ENCODE peak calls at places on chromosomes 16 and 17, in six cellular contexts. One of them, this sample, is unnamed.
A peak's percentile ranks its signal among the peaks of the same experiment; 100 is the strongest.

GRCh38 chr17:5035356-5035755 is at the start of gene SLC52A1:
- DNase-seq in effector memory CD4-positive, alpha-beta T cell: no peak
- DNase-seq in aorta: no peak
- DNase-seq in neural progenitor cell: peak; percentile 21
- DNase-seq in left ventricle myocardium inferior: no peak
- DNase-seq in Karpas-422: peak; percentile 38
- DNase-seq in this sample: no peak

GRCh38 chr17:55177159-55177913 is 87.4 kb upstream of the HLF start:
- DNase-seq in effector memory CD4-positive, alpha-beta T cell: no peak
- DNase-seq in left ventricle myocardium inferior: no peak
- DNase-seq in neural progenitor cell: peak; percentile 37
- DNase-seq in aorta: no peak
- DNase-seq in Karpas-422: peak; percentile 48
- DNase-seq in this sample: no peak

GRCh38 chr17:31068291-31068690 is 26.5 kb upstream of the NF1 start:
- DNase-seq in Karpas-422: peak; percentile 92
- DNase-seq in aorta: peak; percentile 61
- DNase-seq in left ventricle myocardium inferior: no peak
- DNase-seq in neural progenitor cell: peak; percentile 42
- DNase-seq in effector memory CD4-positive, alpha-beta T cell: no peak
- DNase-seq in this sample: peak; percentile 62

GRCh38 chr16:58047557-58048348 is 22.2 kb downstream of the MMP15 start:
- DNase-seq in left ventricle myocardium inferior: no peak
- DNase-seq in Karpas-422: no peak
- DNase-seq in aorta: no peak
- DNase-seq in neural progenitor cell: no peak
- DNase-seq in effector memory CD4-positive, alpha-beta T cell: no peak
- DNase-seq in this sample: no peak

GRCh38 chr16:31423241-31423640 is 4.9 kb downstream of the COX6A2 start:
- DNase-seq in neural progenitor cell: no peak
- DNase-seq in left ventricle myocardium inferior: no peak
- DNase-seq in aorta: peak; percentile 1
- DNase-seq in Karpas-422: no peak
- DNase-seq in effector memory CD4-positive, alpha-beta T cell: no peak
- DNase-seq in this sample: no peak

GRCh38 chr16:81315271-81316175 is 761 bp downstream of the GAN start:
- DNase-seq in effector memory CD4-positive, alpha-beta T cell: peak; percentile 2
- DNase-seq in aorta: peak; percentile 72
- DNase-seq in Karpas-422: peak; percentile 58
- DNase-seq in left ventricle myocardium inferior: peak; percentile 58
- DNase-seq in neural progenitor cell: peak; percentile 45
- DNase-seq in this sample: peak; percentile 34

GRCh38 chr17:43641416-43641815 is 20.3 kb downstream of the MEOX1 start:
- DNase-seq in Karpas-422: no peak
- DNase-seq in aorta: no peak
- DNase-seq in effector memory CD4-positive, alpha-beta T cell: no peak
- DNase-seq in left ventricle myocardium inferior: peak; percentile 43
- DNase-seq in neural progenitor cell: no peak
- DNase-seq in this sample: no peak

GRCh38 chr16:80583466-80583865 is 42.7 kb downstream of the DYNLRB2 start:
- DNase-seq in left ventricle myocardium inferior: peak; percentile 19
- DNase-seq in effector memory CD4-positive, alpha-beta T cell: no peak
- DNase-seq in aorta: peak; percentile 72
- DNase-seq in neural progenitor cell: no peak
- DNase-seq in Karpas-422: no peak
- DNase-seq in this sample: no peak

GRCh38 chr17:16583781-16584180 is 14.8 kb upstream of the ZNF287 start:
- DNase-seq in effector memory CD4-positive, alpha-beta T cell: no peak
- DNase-seq in aorta: no peak
- DNase-seq in left ventricle myocardium inferior: no peak
- DNase-seq in neural progenitor cell: no peak
- DNase-seq in Karpas-422: no peak
- DNase-seq in this sample: no peak

GRCh38 chr16:67723151-67723915 is 4.2 kb upstream of the GFOD2 start:
- DNase-seq in aorta: no peak
- DNase-seq in left ventricle myocardium inferior: no peak
- DNase-seq in Karpas-422: no peak
- DNase-seq in neural progenitor cell: no peak
- DNase-seq in effector memory CD4-positive, alpha-beta T cell: no peak
- DNase-seq in this sample: no peak

GRCh38 chr17:9037741-9038140 is 16.4 kb downstream of the NTN1 start:
- DNase-seq in effector memory CD4-positive, alpha-beta T cell: no peak
- DNase-seq in aorta: no peak
- DNase-seq in Karpas-422: no peak
- DNase-seq in neural progenitor cell: no peak
- DNase-seq in left ventricle myocardium inferior: no peak
- DNase-seq in this sample: no peak

GRCh38 chr17:3944485-3945388 is 19.5 kb downstream of the ATP2A3 start:
- DNase-seq in neural progenitor cell: peak; percentile 97
- DNase-seq in aorta: no peak
- DNase-seq in left ventricle myocardium inferior: peak; percentile 53
- DNase-seq in effector memory CD4-positive, alpha-beta T cell: peak; percentile 33
- DNase-seq in Karpas-422: peak; percentile 84
- DNase-seq in this sample: peak; percentile 19

GRCh38 chr16:74439685-74440084 is 18.4 kb upstream of the CLEC18B start:
- DNase-seq in effector memory CD4-positive, alpha-beta T cell: no peak
- DNase-seq in aorta: no peak
- DNase-seq in neural progenitor cell: no peak
- DNase-seq in Karpas-422: no peak
- DNase-seq in left ventricle myocardium inferior: no peak
- DNase-seq in this sample: no peak

GRCh38 chr16:381788-382717 is at the start of gene PGAP6:
- DNase-seq in aorta: peak; percentile 63
- DNase-seq in left ventricle myocardium inferior: peak; percentile 68
- DNase-seq in effector memory CD4-positive, alpha-beta T cell: peak; percentile 54
- DNase-seq in neural progenitor cell: peak; percentile 84
- DNase-seq in Karpas-422: peak; percentile 92
- DNase-seq in this sample: peak; percentile 66

GRCh38 chr16:50462793-50463507 is 85.2 kb upstream of the NKD1 start:
- DNase-seq in Karpas-422: no peak
- DNase-seq in effector memory CD4-positive, alpha-beta T cell: no peak
- DNase-seq in aorta: no peak
- DNase-seq in left ventricle myocardium inferior: no peak
- DNase-seq in neural progenitor cell: peak; percentile 87
- DNase-seq in this sample: no peak

DNA sequence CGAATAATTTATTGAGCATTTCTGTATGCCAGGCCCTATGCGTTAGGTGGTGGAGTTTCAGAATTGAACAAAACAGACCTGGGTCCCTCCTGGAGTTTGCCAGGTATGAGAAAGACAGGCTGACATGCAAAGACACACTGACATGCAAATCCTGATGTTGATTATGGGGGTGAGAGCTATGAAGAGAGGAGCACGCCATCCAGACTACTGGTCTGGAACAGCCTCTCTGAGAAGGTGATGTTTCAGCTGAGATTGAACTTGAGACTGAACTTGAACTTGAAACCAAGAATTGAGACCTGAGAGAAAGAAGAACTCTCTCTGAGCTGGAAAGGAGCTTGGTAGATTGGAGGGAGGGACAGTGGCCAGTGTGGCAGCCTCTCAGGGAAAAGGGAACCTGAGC is 14.2 kb upstream of the CACNG4 start:
- DNase-seq in effector memory CD4-positive, alpha-beta T cell: no peak
- DNase-seq in left ventricle myocardium inferior: no peak
- DNase-seq in neural progenitor cell: no peak
- DNase-seq in Karpas-422: no peak
- DNase-seq in aorta: no peak
- DNase-seq in this sample: no peak
- H3K4me1 ChIP-seq in effector memory CD4-positive, alpha-beta T cell: no peaks in the 10 kb centered on the region
- H3K4me1 ChIP-seq in left ventricle myocardium inferior: no peaks in the 10 kb centered on the region
- H3K4me1 ChIP-seq in neural progenitor cell: no peaks in the 10 kb centered on the region
- H3K4me1 ChIP-seq in Karpas-422: no peaks in the 10 kb centered on the region
- H3K4me1 ChIP-seq in aorta: no peaks in the 10 kb centered on the region
- H3K4me1 ChIP-seq in this sample: no peaks in the 10 kb centered on the region

GRCh38 chr17:80499961-80500665 is 23.7 kb upstream of the NPTX1 start:
- DNase-seq in effector memory CD4-positive, alpha-beta T cell: no peak
- DNase-seq in neural progenitor cell: no peak
- DNase-seq in Karpas-422: no peak
- DNase-seq in left ventricle myocardium inferior: no peak
- DNase-seq in aorta: no peak
- DNase-seq in this sample: no peak
- H3K4me1 ChIP-seq in effector memory CD4-positive, alpha-beta T cell: no peaks in the 10 kb centered on the region
- H3K4me1 ChIP-seq in neural progenitor cell: peaks cover 4% of the 10 kb centered on the region
- H3K4me1 ChIP-seq in Karpas-422: peaks cover 6% of the 10 kb centered on the region
- H3K4me1 ChIP-seq in left ventricle myocardium inferior: peaks cover 6% of the 10 kb centered on the region
- H3K4me1 ChIP-seq in aorta: no peaks in the 10 kb centered on the region
- H3K4me1 ChIP-seq in this sample: no peaks in the 10 kb centered on the region

GRCh38 chr17:77297693-77298666 is 157.2 kb downstream of the SEC14L1 start:
- DNase-seq in neural progenitor cell: no peak
- DNase-seq in Karpas-422: no peak
- DNase-seq in effector memory CD4-positive, alpha-beta T cell: no peak
- DNase-seq in aorta: no peak
- DNase-seq in left ventricle myocardium inferior: no peak
- DNase-seq in this sample: no peak
- H3K4me1 ChIP-seq in neural progenitor cell: no peaks in the 10 kb centered on the region
- H3K4me1 ChIP-seq in Karpas-422: no peaks in the 10 kb centered on the region
- H3K4me1 ChIP-seq in effector memory CD4-positive, alpha-beta T cell: no peaks in the 10 kb centered on the region
- H3K4me1 ChIP-seq in aorta: no peaks in the 10 kb centered on the region
- H3K4me1 ChIP-seq in left ventricle myocardium inferior: no peaks in the 10 kb centered on the region
- H3K4me1 ChIP-seq in this sample: no peaks in the 10 kb centered on the region

GRCh38 chr16:14523632-14524031 is 106.4 kb downstream of the PARN start:
- DNase-seq in neural progenitor cell: peak; percentile 71
- DNase-seq in Karpas-422: no peak
- DNase-seq in left ventricle myocardium inferior: no peak
- DNase-seq in aorta: no peak
- DNase-seq in effector memory CD4-positive, alpha-beta T cell: no peak
- DNase-seq in this sample: no peak

GRCh38 chr16:14525021-14525420 is 105.0 kb downstream of the PARN start:
- DNase-seq in Karpas-422: no peak
- DNase-seq in neural progenitor cell: no peak
- DNase-seq in effector memory CD4-positive, alpha-beta T cell: no peak
- DNase-seq in aorta: no peak
- DNase-seq in left ventricle myocardium inferior: no peak
- DNase-seq in this sample: no peak

GRCh38 chr16:14525596-14525995 is 104.5 kb downstream of the PARN start:
- DNase-seq in aorta: no peak
- DNase-seq in left ventricle myocardium inferior: no peak
- DNase-seq in Karpas-422: no peak
- DNase-seq in neural progenitor cell: no peak
- DNase-seq in effector memory CD4-positive, alpha-beta T cell: no peak
- DNase-seq in this sample: no peak

GRCh38 chr16:14520753-14521152 is 109.3 kb downstream of the PARN start:
- DNase-seq in effector memory CD4-positive, alpha-beta T cell: no peak
- DNase-seq in Karpas-422: no peak
- DNase-seq in neural progenitor cell: no peak
- DNase-seq in left ventricle myocardium inferior: no peak
- DNase-seq in aorta: no peak
- DNase-seq in this sample: no peak

GRCh38 chr16:14522617-14523135 is 107.4 kb downstream of the PARN start:
- DNase-seq in left ventricle myocardium inferior: no peak
- DNase-seq in neural progenitor cell: no peak
- DNase-seq in aorta: no peak
- DNase-seq in Karpas-422: no peak
- DNase-seq in effector memory CD4-positive, alpha-beta T cell: no peak
- DNase-seq in this sample: no peak
- H3K4me1 ChIP-seq in left ventricle myocardium inferior: peaks cover 17% of the 10 kb centered on the region
- H3K4me1 ChIP-seq in neural progenitor cell: peaks cover 34% of the 10 kb centered on the region
- H3K4me1 ChIP-seq in aorta: no peaks in the 10 kb centered on the region
- H3K4me1 ChIP-seq in Karpas-422: peaks cover 40% of the 10 kb centered on the region
- H3K4me1 ChIP-seq in effector memory CD4-positive, alpha-beta T cell: no peaks in the 10 kb centered on the region
- H3K4me1 ChIP-seq in this sample: peaks cover 18% of the 10 kb centered on the region

DNA sequence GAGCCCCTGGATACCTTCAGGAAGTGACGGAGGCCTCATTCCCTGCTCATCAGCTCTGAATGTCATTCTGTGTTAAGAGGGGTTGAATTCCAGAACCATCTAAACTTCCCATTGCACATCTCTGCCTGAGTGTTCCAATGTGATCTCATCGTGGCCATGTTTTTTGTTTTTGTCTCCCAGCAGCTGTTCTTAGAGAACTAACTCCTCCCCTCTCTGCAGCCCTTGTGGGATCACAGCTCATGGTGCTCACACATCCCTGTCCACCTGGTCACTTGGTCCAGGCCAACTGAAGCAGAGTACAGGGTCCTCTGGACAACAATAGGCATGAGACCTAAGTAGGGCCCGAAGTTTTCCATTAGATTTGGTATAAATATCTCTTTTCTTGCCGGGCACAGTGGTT is 6.0 kb upstream of the SYT17 start:
- DNase-seq in effector memory CD4-positive, alpha-beta T cell: no peak
- DNase-seq in neural progenitor cell: no peak
- DNase-seq in aorta: no peak
- DNase-seq in left ventricle myocardium inferior: no peak
- DNase-seq in Karpas-422: no peak
- DNase-seq in this sample: no peak
- H3K4me1 ChIP-seq in effector memory CD4-positive, alpha-beta T cell: no peaks in the 10 kb centered on the region
- H3K4me1 ChIP-seq in neural progenitor cell: no peaks in the 10 kb centered on the region
- H3K4me1 ChIP-seq in aorta: no peaks in the 10 kb centered on the region
- H3K4me1 ChIP-seq in left ventricle myocardium inferior: peaks cover under 1% of the 10 kb centered on the region
- H3K4me1 ChIP-seq in Karpas-422: no peaks in the 10 kb centered on the region
- H3K4me1 ChIP-seq in this sample: no peaks in the 10 kb centered on the region

GRCh38 chr16:84548508-84548907 is 44.0 kb upstream of the MEAK7 start:
- DNase-seq in effector memory CD4-positive, alpha-beta T cell: no peak
- DNase-seq in Karpas-422: no peak
- DNase-seq in aorta: no peak
- DNase-seq in left ventricle myocardium inferior: no peak
- DNase-seq in neural progenitor cell: no peak
- DNase-seq in this sample: no peak
- H3K4me1 ChIP-seq in effector memory CD4-positive, alpha-beta T cell: peaks cover 39% of the 10 kb centered on the region
- H3K4me1 ChIP-seq in Karpas-422: peaks cover 5% of the 10 kb centered on the region
- H3K4me1 ChIP-seq in aorta: no peaks in the 10 kb centered on the region
- H3K4me1 ChIP-seq in left ventricle myocardium inferior: peaks cover 5% of the 10 kb centered on the region
- H3K4me1 ChIP-seq in neural progenitor cell: peaks cover 32% of the 10 kb centered on the region
- H3K4me1 ChIP-seq in this sample: peaks cover 62% of the 10 kb centered on the region

This sample was measured in CD8-positive, alpha-beta memory T cell.